ENCODE peak calls at places on chromosome 19, in four cellular contexts. J is heart left ventricle, P is Peyer's patch, G is bronchial epithelial cell. K is an unnamed sample. For H3K27me3, the result is how much of the 10 kb centered on the place peaks cover.

GRCh38 chr19:34432797-34433196 is 4.6 kb downstream of the UBA2 start:
- DNase-seq in J (peak), P (no peak), G (no peak), K (no peak)

GRCh38 chr19:46784262-46785053 is 3.9 kb downstream of the SLC1A5 start:
- DNase-seq in J (peak), P (peak), G (peak), K (peak)

GRCh38 chr19:48543121-48543710 is 8.8 kb upstream of the SULT2B1 start:
- DNase-seq in J (no peak), P (no peak), G (peak), K (no peak)

GRCh38 chr19:44752123-44752815 is 3.8 kb downstream of the BCL3 start:
- DNase-seq in J (no peak), P (no peak), G (no peak), K (no peak)

GRCh38 chr19:33814181-33815165 is 17.8 kb downstream of the KCTD15 start:
- DNase-seq in J (no peak), P (no peak), G (no peak), K (no peak)

GRCh38 chr19:10603873-10604459 is 16.9 kb upstream of the AP1M2 start:
- DNase-seq in J (no peak), P (peak), G (no peak), K (no peak)

GRCh38 chr19:10421981-10422461 is 1.7 kb downstream of the PDE4A start:
- DNase-seq in J (no peak), P (no peak), G (no peak), K (no peak)

GRCh38 chr19:19647037-19647835 is 3.8 kb upstream of the GMIP start:
- DNase-seq in J (no peak), P (no peak), G (no peak), K (no peak)

GRCh38 chr19:14476307-14476662 is 1.1 kb upstream of the PTGER1 start:
- DNase-seq in J (no peak), P (no peak), G (no peak), K (no peak)

DNA sequence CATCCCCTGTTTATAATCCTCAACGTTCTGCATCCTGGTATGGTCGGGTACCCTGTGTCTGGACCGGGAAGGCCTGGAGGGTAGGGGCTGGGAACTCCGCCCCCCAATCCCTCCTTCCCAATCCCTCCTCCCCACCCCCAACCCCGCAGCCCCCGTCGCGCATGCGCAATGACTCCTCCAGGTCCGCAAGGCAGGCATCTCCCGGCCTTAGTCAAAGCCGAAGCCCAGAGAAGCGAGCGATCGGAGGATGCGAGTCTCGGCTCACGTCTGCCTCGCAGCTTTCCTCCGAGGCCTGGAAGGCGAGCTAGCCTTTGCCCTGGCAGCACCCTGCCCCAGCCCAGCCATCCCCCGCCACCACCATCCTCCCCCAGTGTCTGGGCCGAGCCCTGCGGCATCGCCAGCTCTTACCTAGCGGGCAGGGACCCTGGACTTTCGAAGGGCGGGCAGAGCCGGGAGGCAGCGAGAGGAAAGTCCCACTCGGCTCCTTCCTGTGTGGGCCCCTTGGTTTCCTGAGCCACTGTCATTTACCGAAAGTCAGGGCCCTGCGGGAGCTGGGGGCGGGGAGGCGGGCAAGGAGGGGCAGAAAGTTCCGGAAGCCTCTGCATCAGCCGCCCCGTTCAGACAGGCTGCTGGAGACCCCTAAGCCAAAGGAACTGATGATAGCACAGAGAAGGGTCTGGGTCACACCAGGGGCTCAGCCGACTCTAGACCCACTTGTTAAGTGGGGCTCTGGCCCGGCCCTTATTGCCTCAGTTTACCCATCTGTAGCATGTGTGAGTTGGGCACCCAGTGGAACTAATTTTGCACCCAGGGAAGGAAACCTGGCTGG is at the start of gene JAK3:
- DNase-seq in J (peak), P (peak), G (peak), K (peak)
- H3K4me3 ChIP-seq in J (peak), P (peak), G (peak), K (peak)

DNA sequence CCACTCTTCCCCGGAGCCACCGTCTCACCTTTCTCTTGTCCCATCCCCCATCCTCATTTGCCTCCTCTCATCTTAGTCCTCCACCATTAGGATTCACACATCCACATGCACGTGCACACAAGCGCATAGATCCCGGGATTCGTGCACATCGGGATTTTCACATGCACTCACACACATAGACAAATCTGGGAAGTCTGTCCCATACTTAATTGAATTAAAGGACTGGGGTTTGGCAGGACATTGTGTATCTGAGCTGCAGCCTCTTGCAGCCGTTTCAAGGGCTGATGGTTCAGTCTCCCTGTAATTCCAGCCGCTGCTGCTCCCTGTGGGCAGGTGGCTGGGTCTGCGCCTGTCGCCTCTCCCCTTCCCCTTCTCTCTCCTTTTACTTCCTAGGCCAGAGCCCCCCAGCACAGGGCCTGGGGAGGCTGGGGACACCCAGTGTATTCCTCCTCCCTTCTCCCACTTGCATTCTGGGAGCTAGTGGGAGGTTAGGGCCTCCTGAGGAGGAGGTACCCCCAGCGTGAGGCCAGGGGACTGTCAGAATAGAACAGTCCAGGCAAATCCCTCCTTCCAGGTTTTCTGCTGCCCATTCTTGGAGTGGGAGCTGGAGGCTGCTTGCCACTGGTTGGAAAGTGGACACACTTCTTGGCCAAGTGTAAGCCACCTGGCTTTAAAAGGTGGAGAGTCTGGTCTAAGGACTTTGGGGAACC is 43.6 kb downstream of the LYL1 start:
- DNase-seq in J (no peak), P (no peak), G (no peak), K (no peak)
- H3K27me3 ChIP-seq in J (under half), P (under half), G (under half), K (under half)

DNA sequence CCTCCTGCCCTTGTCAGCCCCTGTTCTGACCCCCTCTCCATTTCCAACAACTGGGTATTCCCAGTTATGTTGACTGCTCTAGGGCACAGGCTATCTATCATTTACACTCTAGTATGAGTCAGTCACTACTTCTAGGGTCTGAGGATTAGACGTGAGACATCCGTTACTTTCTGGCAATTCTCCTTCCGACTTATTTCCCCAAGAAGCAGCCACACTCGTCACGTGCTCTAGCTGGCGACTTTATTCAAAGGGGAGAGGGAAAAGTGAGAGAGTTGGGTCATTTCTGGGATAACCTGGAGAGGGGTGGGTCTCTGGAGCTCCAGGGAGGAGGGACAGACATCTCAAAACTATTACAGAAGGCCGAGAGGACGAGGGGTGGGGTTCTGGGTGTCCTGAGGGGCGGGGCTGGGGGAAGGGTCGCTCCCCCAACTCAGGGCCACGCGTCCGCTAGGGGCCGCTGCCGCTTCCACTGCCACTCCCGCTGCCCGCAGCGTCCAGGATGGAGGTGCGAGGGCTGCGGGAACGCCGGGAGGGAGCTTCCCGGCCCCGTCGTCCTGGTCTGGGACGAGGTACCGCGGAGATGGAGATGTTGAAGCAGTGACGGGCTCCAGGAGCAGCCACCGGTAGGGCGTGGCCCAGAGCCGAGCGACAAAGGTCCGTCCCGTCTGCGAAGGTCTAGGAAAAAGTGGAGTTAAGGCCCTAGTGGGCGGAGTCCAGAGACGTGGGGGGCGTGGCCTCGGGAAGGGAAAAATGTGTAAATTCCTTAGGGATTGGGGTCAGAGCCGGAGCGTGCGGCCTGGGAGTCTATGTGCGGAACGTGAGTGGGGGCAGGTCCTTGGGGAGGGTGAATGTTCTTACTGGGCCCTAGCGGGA is 8.9 kb downstream of the RTBDN start:
- DNase-seq in J (no peak), P (no peak), G (no peak), K (no peak)
- TF ChIP-seq CTCF in J (peak), P (no peak), G (peak), K (peak)

GRCh38 chr19:38543286-38543806 is 74.4 kb downstream of the MAP4K1 start:
- DNase-seq in J (no peak), P (no peak), G (no peak), K (no peak)
- H3K4me3 ChIP-seq in J (no peak), P (peak), G (no peak), K (peak)

DNA sequence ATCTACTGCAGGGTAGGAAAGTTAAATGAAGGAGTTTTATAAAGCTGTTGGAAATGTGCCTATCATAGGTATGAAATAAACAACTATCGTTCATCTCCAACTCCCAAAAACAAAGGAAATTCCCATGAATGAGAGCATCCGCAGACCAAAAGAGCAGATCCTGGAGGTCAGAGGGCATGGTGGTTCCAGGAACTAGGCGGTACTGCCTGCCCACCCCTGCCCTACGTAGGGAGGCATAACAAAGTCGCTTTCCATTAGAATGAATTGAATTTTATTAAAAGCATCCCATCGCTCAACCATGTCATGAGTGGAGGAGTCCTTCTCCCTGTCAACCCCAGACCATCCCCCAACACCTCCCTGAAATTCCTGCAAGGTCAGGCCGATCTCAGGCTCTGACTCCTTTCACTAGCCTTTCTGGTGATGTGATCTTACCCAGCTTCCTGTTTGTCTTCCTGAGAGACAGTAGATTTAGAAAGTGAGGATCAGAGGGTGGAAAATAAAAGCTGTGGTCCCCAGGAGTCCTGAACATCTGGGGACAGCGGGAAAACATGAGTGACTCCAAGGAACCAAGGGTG is at the start of gene CLEC4M:
- DNase-seq in J (no peak), P (no peak), G (no peak), K (no peak)
- H3K27me3 ChIP-seq in J (under half), P (under half), G (under half), K (under half)

DNA sequence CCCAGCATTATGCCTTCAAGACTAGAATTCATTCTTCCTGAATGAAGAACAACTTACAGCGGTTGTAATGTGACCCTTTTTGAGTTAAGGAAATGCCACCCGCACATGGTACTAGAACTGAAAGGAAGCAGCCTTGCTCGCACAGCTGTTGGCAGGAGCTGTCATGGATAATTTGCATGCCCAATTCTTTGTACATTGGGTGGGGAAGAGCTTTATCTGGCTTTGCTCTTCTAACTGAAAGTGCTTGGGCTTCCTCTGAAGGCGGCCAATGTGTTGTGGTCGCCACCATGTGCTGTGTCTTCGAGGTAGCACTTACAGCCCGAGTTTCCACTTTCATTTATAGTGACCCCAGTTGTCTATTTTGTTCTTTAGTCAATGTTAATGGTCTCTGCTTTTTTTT is 3.4 kb downstream of the CCNE1 start:
- DNase-seq in J (no peak), P (peak), G (no peak), K (peak)
- TF ChIP-seq CTCF in J (no peak), P (no peak), G (no peak), K (peak)

DNA sequence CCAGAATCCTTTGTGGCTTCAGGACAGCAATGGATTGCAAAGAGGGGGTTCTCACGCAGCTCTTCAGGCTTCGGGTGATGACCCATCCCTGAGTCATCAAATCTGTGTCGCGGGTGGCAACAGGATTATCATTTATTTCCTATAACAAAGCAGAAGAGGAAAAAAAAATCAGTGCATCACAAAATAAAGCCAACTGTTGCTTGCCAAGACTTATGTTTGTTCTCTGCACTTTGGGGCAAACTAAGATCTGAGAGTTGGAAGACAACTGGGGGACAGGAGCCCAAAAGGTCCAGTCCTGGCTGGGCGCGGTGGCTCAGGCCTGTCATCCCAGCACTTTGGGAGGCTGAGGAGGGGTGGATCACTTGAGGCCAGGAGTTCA is 6.4 kb downstream of the GNA15 start:
- DNase-seq in J (no peak), P (no peak), G (peak), K (no peak)
- H3K4me3 ChIP-seq in J (no peak), P (no peak), G (no peak), K (no peak)

GRCh38 chr19:13463296-13463695 is 43.0 kb downstream of the CACNA1A start:
- DNase-seq in J (no peak), P (no peak), G (no peak), K (no peak)
- H3K27me3 ChIP-seq in J (under half), P (under half), G (under half), K (under half)

GRCh38 chr19:15869109-15869555 is 28.7 kb downstream of the CYP4F2 start:
- DNase-seq in J (no peak), P (no peak), G (peak), K (no peak)
- TF ChIP-seq CTCF in J (peak), P (peak), G (peak), K (peak)